ENCODE peak calls at places on chromosomes 16 and 17, in six cellular contexts. O is mesendoderm; S is stimulated activated CD4-positive, alpha-beta T cell treated with anti-CD3 and anti-CD28 coated beads, Interleukin-15, amount 100 ng/mL, for 1 hour; X is stimulated activated CD8-positive, alpha-beta memory T cell treated with anti-CD3 and anti-CD28 coated beads, Interleukin-12 subunit alpha, Interleukin-12 subunit beta, amount 100 ng/mL, for 1 hour; N is astrocyte of the spinal cord; T is DND-41. J is an unnamed sample.

GRCh38 chr16:23452221-23452571 is 793 bp downstream of the COG7 start:
- DNase-seq in O (no peak), S (no peak), X (no peak), N (no peak), T (no peak), J (no peak)

GRCh38 chr17:82690786-82691489 is 7.6 kb downstream of the RAB40B start:
- DNase-seq in O (no peak), S (no peak), X (no peak), N (no peak), T (no peak), J (no peak)

GRCh38 chr16:4787627-4788482 is at the start of gene SEPTIN12:
- DNase-seq in O (peak), S (no peak), X (no peak), N (no peak), T (no peak), J (no peak)

GRCh38 chr17:10169274-10169673 is 29.1 kb downstream of the GAS7 start:
- DNase-seq in O (no peak), S (no peak), X (no peak), N (no peak), T (no peak), J (no peak)

GRCh38 chr17:35731932-35732805 is 730 bp downstream of the RASL10B start:
- DNase-seq in O (no peak), S (no peak), X (no peak), N (no peak), T (no peak), J (no peak)

GRCh38 chr17:81926451-81927144 is 937 bp downstream of the MAFG start:
- DNase-seq in O (peak), S (peak), X (peak), N (peak), T (peak), J (peak)

GRCh38 chr16:2904922-2905240 is 6.8 kb upstream of the FLYWCH1 start:
- DNase-seq in O (no peak), S (no peak), X (no peak), N (no peak), T (no peak), J (no peak)

GRCh38 chr17:62823111-62823895 is 15.2 kb upstream of the MARCHF10 start:
- DNase-seq in O (no peak), S (no peak), X (no peak), N (no peak), T (no peak), J (no peak)

GRCh38 chr16:89232107-89232506 is 14.6 kb downstream of the ZNF778 start:
- DNase-seq in O (no peak), S (no peak), X (no peak), N (no peak), T (no peak), J (no peak)

GRCh38 chr16:87580855-87581261 is 21.4 kb upstream of the JPH3 start:
- DNase-seq in O (peak), S (no peak), X (no peak), N (peak), T (no peak), J (no peak)

GRCh38 chr17:36183001-36183810 is 6.8 kb upstream of the TBC1D3B start:
- DNase-seq in O (peak), S (no peak), X (no peak), N (peak), T (no peak), J (peak)

GRCh38 chr16:89700649-89701424 is 668 bp downstream of the SPATA2L start:
- DNase-seq in O (peak), S (no peak), X (no peak), N (peak), T (no peak), J (peak)

GRCh38 chr17:38454528-38454927 is 26.3 kb downstream of the ARHGAP23 start:
- DNase-seq in O (no peak), S (no peak), X (no peak), N (peak), T (no peak), J (peak)

GRCh38 chr17:51948128-51948527 is 210.4 kb downstream of the CA10 start:
- DNase-seq in O (no peak), S (no peak), X (no peak), N (no peak), T (no peak), J (no peak)

GRCh38 chr16:23124315-23124714 is 24.9 kb downstream of the USP31 start:
- DNase-seq in O (no peak), S (no peak), X (no peak), N (peak), T (no peak), J (no peak)

GRCh38 chr17:12627776-12628491 is 37.8 kb upstream of the MYOCD start:
- DNase-seq in O (peak), S (no peak), X (no peak), N (peak), T (no peak), J (no peak)

GRCh38 chr16:75296606-75297005 is 45.2 kb upstream of the BCAR1 start:
- DNase-seq in O (no peak), S (no peak), X (no peak), N (peak), T (no peak), J (no peak)

GRCh38 chr17:50598487-50598886 is 36.2 kb upstream of the ABCC3 start:
- DNase-seq in O (no peak), S (no peak), X (no peak), N (no peak), T (no peak), J (no peak)